ENCODE peak calls at places on chromosomes 6 and 20, in nine cellular contexts. Z, X, F, D, I, L, O, B and A are unnamed samples.

GRCh38 chr20:15487030-15487429 is 1086.2 kb downstream of the KIF16B start:
- DNase-seq in Z (no peak), O (no peak), L (no peak), F (peak), D (no peak), I (no peak), B (no peak), X (no peak), A (no peak)

GRCh38 chr6:7541175-7542064 is at the start of gene DSP:
- DNase-seq in F (peak), Z (peak), X (peak), L (peak), D (peak), B (peak), I (peak), O (peak), A (no peak)

GRCh38 chr6:28225056-28225834 is at the start of gene ZSCAN9:
- DNase-seq in I (peak), D (peak), Z (peak), B (peak), L (peak), F (peak), O (peak), X (peak), A (peak)

GRCh38 chr6:122695188-122695587 is 84.3 kb upstream of the FABP7 start:
- DNase-seq in B (no peak), F (no peak), Z (no peak), O (no peak), L (no peak), X (no peak), D (no peak), I (no peak), A (no peak)

GRCh38 chr20:24912397-24913075 is 36.5 kb upstream of the CST7 start:
- DNase-seq in D (no peak), O (no peak), Z (no peak), I (no peak), X (no peak), L (no peak), F (no peak), B (no peak), A (no peak)

GRCh38 chr6:16420715-16421461 is 182.5 kb downstream of the GMPR start:
- DNase-seq in I (no peak), F (peak), L (no peak), O (no peak), Z (no peak), B (peak), D (no peak), X (no peak), A (peak)

GRCh38 chr6:138569970-138570715 is 70.8 kb upstream of the NHSL1 start:
- DNase-seq in D (no peak), Z (no peak), B (peak), X (no peak), I (no peak), L (no peak), F (no peak), O (no peak), A (peak)

GRCh38 chr6:154593122-154593521 is 82.6 kb upstream of the CNKSR3 start:
- DNase-seq in F (no peak), O (peak), Z (peak), D (no peak), I (no peak), L (no peak), X (peak), B (no peak), A (no peak)

GRCh38 chr20:50628326-50628725 is 63.0 kb downstream of the RIPOR3 start:
- DNase-seq in D (no peak), O (no peak), L (no peak), B (no peak), I (no peak), Z (peak), X (no peak), F (no peak), A (no peak)

GRCh38 chr20:35315199-35316020 is 23.2 kb upstream of the FAM83C start:
- DNase-seq in F (peak), B (no peak), O (no peak), I (no peak), D (no peak), Z (no peak), X (no peak), L (no peak), A (peak)

GRCh38 chr6:86331265-86331840 is 606.0 kb upstream of the HTR1E start:
- DNase-seq in O (no peak), D (no peak), F (no peak), X (no peak), B (no peak), L (no peak), Z (no peak), I (no peak), A (no peak)

GRCh38 chr20:22339091-22339881 is 245.1 kb downstream of the FOXA2 start:
- DNase-seq in D (peak), B (peak), O (peak), I (peak), F (peak), Z (peak), X (peak), L (no peak), A (peak)

GRCh38 chr6:111803804-111804203 is 69.4 kb downstream of the FYN start:
- DNase-seq in B (peak), O (no peak), L (no peak), X (no peak), I (no peak), D (no peak), Z (no peak), F (no peak), A (no peak)

GRCh38 chr6:30515967-30516753 is 26.9 kb downstream of the HLA-E start:
- DNase-seq in O (peak), L (peak), Z (peak), X (peak), B (peak), I (peak), D (peak), F (peak), A (peak)

GRCh38 chr6:135300576-135300975 is 119.5 kb downstream of the MYB start:
- DNase-seq in I (no peak), F (no peak), Z (no peak), X (no peak), L (no peak), B (no peak), O (no peak), D (no peak), A (peak)

GRCh38 chr20:63750807-63751470 is 11.4 kb downstream of the SLC2A4RG start:
- DNase-seq in F (no peak), L (no peak), Z (no peak), D (no peak), X (no peak), O (no peak), I (no peak), B (no peak), A (no peak)

GRCh38 chr6:71349395-71349794 is 60.8 kb downstream of the OGFRL1 start:
- DNase-seq in B (peak), F (peak), I (no peak), O (no peak), Z (peak), L (no peak), D (no peak), X (no peak), A (peak)

GRCh38 chr6:142884214-142885035 is 60.6 kb downstream of the HIVEP2 start:
- DNase-seq in L (no peak), Z (no peak), D (no peak), X (no peak), I (no peak), F (no peak), B (no peak), O (no peak), A (no peak)

GRCh38 chr6:113451030-113451429 is 406.1 kb upstream of the MARCKS start:
- DNase-seq in Z (no peak), B (no peak), D (no peak), L (no peak), X (no peak), F (no peak), O (no peak), I (no peak), A (no peak)

GRCh38 chr6:35015996-35016395 is 125.1 kb downstream of the TCP11 start:
- DNase-seq in F (no peak), X (no peak), I (no peak), Z (no peak), L (no peak), B (peak), O (no peak), D (no peak), A (no peak)

GRCh38 chr6:168584251-168584650 is 143.3 kb downstream of the SMOC2 start:
- DNase-seq in I (no peak), F (no peak), X (no peak), L (no peak), D (no peak), B (no peak), Z (no peak), O (no peak), A (peak)
- TF ChIP-seq CTCF in I (no peak), F (no peak), X (no peak), L (no peak), D (no peak), B (no peak), Z (no peak), O (no peak), A (no peak)

GRCh38 chr6:157840776-157841175 is 17.7 kb downstream of the SNX9 start:
- DNase-seq in D (no peak), X (no peak), L (no peak), B (peak), Z (no peak), O (no peak), I (peak), F (peak), A (peak)
- H3K4me3 ChIP-seq in D (no peak), X (no peak), L (no peak), B (no peak), Z (no peak), O (no peak), I (no peak), F (no peak), A (peak)

DNA sequence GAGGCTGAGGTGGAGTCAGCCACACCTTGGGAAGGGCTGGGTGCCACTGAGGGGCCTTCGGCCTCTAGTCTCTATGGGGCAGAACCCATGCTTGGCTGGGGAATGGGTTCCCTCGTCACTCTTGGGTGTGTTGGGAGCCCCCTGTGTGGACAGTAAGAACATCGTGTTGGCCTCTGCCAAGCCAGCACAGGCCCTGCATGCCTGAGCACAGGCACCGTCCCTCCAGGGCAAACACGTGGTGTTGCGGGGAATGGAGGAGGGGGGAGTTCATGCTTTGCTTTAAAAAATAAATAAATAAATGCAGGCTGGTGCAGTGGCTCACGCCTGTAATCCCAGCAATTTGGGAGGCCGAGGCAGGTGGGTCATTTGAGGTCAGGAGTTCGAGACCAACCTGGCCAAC is 63.0 kb downstream of the EZR start:
- DNase-seq in Z (no peak), B (no peak), L (no peak), O (no peak), I (no peak), D (no peak), X (no peak), F (no peak), A (no peak)
- TF ChIP-seq CTCF in Z (no peak), B (no peak), L (no peak), O (no peak), I (no peak), D (no peak), X (no peak), F (no peak), A (no peak)

GRCh38 chr20:12391099-12391498 is 473.4 kb downstream of the BTBD3 start:
- DNase-seq in X (no peak), B (no peak), D (no peak), I (no peak), F (no peak), L (no peak), Z (no peak), O (no peak), A (no peak)

GRCh38 chr20:12394786-12395185 is 477.1 kb downstream of the BTBD3 start:
- DNase-seq in O (peak), D (no peak), X (no peak), L (no peak), B (no peak), I (peak), Z (no peak), F (no peak), A (peak)

DNA sequence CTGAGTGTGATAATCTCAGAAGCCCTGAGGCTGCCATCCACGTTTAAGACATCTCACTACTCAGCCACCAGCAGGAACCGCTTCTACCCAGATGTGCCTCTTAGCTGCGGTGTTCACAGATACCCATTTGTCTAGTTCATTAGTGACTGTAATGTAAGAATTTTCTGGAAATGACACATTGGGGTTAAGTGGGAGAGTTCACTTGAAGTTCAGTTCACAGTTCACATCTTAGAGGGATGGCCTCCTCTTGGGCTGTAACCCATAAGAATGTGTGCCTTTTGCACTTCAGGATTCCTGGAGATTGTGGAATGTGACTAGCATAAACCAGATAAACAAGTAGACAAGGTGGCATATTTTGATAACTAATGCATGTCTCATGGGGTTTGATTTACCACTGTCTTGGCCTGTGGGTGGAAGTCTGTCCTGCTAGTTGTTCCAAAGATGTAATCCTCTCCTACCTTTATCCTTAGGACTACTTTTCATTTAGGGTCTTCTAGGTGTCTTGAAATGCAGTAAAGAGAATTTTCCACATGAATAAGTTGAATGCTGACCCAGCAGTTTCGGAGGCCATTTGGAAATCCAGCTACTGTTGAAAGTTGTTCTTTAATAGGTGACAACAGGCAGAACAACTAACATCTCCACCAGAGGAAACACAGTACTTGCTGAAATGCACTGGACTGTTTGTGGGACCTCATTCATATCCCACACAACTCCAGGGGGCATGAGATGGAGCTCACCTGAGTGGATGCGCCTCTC is 477.9 kb downstream of the BTBD3 start:
- DNase-seq in X (no peak), L (no peak), O (no peak), F (no peak), B (no peak), I (no peak), D (no peak), Z (no peak), A (no peak)
- H3K4me3 ChIP-seq in X (no peak), L (no peak), O (no peak), F (no peak), B (no peak), I (no peak), D (no peak), Z (no peak), A (no peak)

DNA sequence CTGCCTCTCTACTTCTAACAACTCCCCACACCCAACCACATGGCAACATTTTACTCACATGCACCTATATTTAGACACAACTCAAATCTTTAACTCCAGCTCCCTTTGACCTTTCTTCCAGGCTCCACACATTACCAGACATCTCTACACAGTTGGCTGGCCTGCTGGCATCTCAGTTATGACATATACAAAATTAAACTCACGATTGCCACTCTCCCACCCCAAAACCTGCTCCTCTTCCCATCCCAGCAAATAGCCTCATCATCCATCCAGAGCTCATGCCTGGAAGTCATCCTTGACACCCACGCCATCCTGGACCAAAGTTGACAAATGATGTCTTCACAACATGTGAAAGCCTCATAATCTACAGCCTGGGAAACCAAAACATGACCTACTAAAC is 176.6 kb downstream of the PKHD1 start:
- DNase-seq in B (no peak), X (no peak), F (no peak), Z (no peak), D (no peak), L (no peak), O (no peak), I (no peak), A (no peak)
- TF ChIP-seq CTCF in B (no peak), X (no peak), F (no peak), Z (no peak), D (no peak), L (no peak), O (no peak), I (no peak), A (no peak)

GRCh38 chr6:15297895-15298590 is 52.2 kb downstream of the JARID2 start:
- DNase-seq in B (no peak), D (no peak), L (no peak), X (no peak), Z (no peak), O (no peak), I (no peak), F (peak), A (peak)

GRCh38 chr6:15301179-15302006 is 55.5 kb downstream of the JARID2 start:
- DNase-seq in F (no peak), X (no peak), O (no peak), B (no peak), L (no peak), I (no peak), D (no peak), Z (no peak), A (no peak)

GRCh38 chr6:15296249-15296648 is 50.4 kb downstream of the JARID2 start:
- DNase-seq in Z (no peak), O (no peak), B (no peak), X (no peak), F (no peak), D (no peak), L (no peak), I (no peak), A (no peak)

GRCh38 chr6:15296735-15297134 is 50.9 kb downstream of the JARID2 start:
- DNase-seq in I (no peak), F (no peak), Z (no peak), O (no peak), B (no peak), X (no peak), L (no peak), D (no peak), A (no peak)

GRCh38 chr6:15299430-15300131 is 53.7 kb downstream of the JARID2 start:
- DNase-seq in F (no peak), I (no peak), Z (no peak), D (no peak), O (no peak), L (peak), B (no peak), X (no peak), A (peak)
- H3K4me3 ChIP-seq in F (no peak), I (no peak), Z (no peak), D (no peak), O (no peak), L (no peak), B (no peak), X (no peak), A (no peak)

DNA sequence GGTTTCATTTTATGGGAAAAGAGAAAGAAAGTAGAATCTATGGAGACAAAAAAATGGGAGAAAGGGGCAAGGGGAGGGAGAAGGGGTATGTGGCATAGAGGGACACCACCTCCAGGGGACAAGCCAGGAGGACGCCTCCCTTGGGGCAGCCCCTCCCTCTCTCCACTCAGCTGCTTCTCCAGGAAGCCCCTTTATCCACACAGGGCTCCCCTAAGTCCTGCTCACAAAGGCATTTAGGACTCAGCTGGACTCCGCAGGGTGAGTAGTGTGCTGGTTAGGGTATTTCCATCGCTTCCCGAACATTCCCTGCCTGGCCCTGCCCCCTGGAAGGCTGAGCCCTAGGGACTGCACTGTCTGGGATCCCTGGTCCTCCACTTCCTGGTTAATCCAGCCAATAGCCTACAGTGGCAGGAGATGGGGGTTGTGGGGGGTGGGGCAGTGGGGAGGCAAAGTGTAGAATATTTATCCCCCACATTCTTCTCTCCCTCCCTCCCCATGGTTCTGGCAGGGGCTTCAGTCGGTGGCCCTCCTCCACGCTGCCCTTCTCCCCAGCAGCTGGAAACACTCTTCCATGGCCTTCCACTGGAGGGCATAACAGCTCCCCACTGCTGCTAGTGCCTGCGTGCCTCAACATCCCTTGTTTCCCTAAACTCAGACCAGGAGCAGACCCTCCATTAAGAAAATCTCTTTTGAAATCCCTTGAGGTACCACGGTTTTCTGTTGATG is 84.8 kb downstream of the SNX5 start:
- DNase-seq in X (no peak), F (no peak), Z (no peak), D (no peak), B (no peak), I (no peak), L (no peak), O (no peak), A (no peak)
- TF ChIP-seq CTCF in X (no peak), F (no peak), Z (peak), D (no peak), B (peak), I (no peak), L (no peak), O (no peak), A (no peak)

DNA sequence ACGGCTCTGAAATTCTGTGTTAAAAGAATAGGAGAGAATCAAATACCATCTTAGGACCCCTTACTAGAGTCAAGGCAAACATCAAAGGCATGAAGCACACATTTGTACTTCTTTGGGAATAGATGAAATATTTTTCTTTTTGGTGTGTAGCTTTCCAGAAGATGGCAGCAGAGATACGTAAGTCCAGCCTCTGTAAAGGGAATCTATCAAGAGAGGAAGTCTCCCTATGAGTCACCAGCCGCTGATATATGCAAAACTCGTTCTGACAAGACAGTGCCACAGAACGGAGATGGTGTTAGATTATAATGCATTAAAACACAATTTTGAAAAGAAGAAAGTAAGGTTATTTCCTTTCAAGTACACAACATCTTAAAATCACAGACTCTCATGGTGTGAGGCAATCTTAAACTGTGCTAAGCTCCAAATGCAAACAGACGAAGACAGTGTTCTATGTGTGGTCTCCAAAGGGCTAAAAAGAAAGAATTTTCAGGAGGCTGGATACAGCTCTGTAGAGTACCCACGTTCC is 120.0 kb upstream of the AGPAT4 start:
- DNase-seq in I (peak), L (no peak), D (peak), Z (peak), O (peak), F (peak), X (peak), B (peak), A (peak)
- H3K4me3 ChIP-seq in I (no peak), L (no peak), D (no peak), Z (no peak), O (no peak), F (peak), X (no peak), B (no peak), A (no peak)